ENCODE peak calls at places on chromosomes 7 and 10, in nine cellular contexts. W is foreskin fibroblast; D is AML-193; I is activated naive CD4-positive, alpha-beta T cell; U is lower lobe of right lung; E is activated CD8-positive, alpha-beta memory T cell treated with anti-CD3 and anti-CD28 coated beads, Interleukin-2, amount 50 U/mL, for 4 hours; P is NCI-H1105; N is RKO; M is occipital lobe. Y is an unnamed sample.

GRCh38 chr10:132684164-132684891 is 101.6 kb downstream of the NKX6-2 start:
- DNase-seq in I (peak), N (peak), P (no peak), D (no peak), M (no peak), W (peak), U (peak), E (peak), Y (no peak)

GRCh38 chr7:151311294-151311864 is 30.2 kb upstream of the NUB1 start:
- DNase-seq in N (peak), D (peak), U (no peak), I (no peak), M (no peak), W (no peak), P (no peak), E (no peak), Y (no peak)

GRCh38 chr10:80708808-80709207 is 171.1 kb downstream of the SH2D4B start:
- DNase-seq in E (no peak), U (no peak), M (no peak), W (no peak), N (no peak), D (no peak), P (no peak), I (no peak), Y (no peak)

GRCh38 chr7:81877890-81878289 is 108.0 kb upstream of the HGF start:
- DNase-seq in W (no peak), D (no peak), E (no peak), P (no peak), M (no peak), N (no peak), I (no peak), U (no peak), Y (no peak)

GRCh38 chr10:6128591-6129383 is 40.0 kb downstream of the RBM17 start:
- DNase-seq in W (peak), I (no peak), U (no peak), E (no peak), N (no peak), M (peak), P (no peak), D (no peak), Y (no peak)

GRCh38 chr7:5773661-5774086 is 7.8 kb downstream of the RNF216 start:
- DNase-seq in W (peak), E (peak), I (no peak), N (peak), D (peak), U (no peak), P (no peak), M (no peak), Y (no peak)

GRCh38 chr10:111973306-111973705 is 210.3 kb downstream of the GPAM start:
- DNase-seq in I (no peak), P (no peak), M (no peak), U (no peak), W (no peak), N (peak), D (no peak), E (no peak), Y (no peak)

GRCh38 chr7:151068069-151068773 is 8.8 kb downstream of the SLC4A2 start:
- DNase-seq in N (no peak), E (no peak), I (no peak), P (no peak), W (no peak), M (no peak), U (no peak), D (no peak), Y (no peak)

GRCh38 chr7:105788816-105789349 is 87.5 kb downstream of the ATXN7L1 start:
- DNase-seq in I (no peak), P (no peak), M (no peak), D (no peak), U (no peak), E (no peak), N (no peak), W (no peak), Y (no peak)

GRCh38 chr7:45160374-45160773 is 2.8 kb downstream of the RAMP3 start:
- DNase-seq in P (no peak), U (no peak), M (no peak), N (no peak), I (no peak), D (no peak), E (no peak), W (no peak), Y (no peak)